ENCODE peak calls at places on chromosomes 11 and 22, in eight cellular contexts. Q, J, C, T, K, F, X and Y are unnamed samples.

GRCh38 chr11:9219115-9219514 is 46.0 kb downstream of the DENND5A start:
- DNase-seq in X (no peak), Q (peak), F (no peak), J (no peak), K (no peak), T (no peak), C (no peak), Y (peak)

GRCh38 chr11:117535201-117535869 is 207.7 kb downstream of the CEP164 start:
- DNase-seq in C (peak), T (no peak), K (no peak), Q (no peak), X (no peak), J (peak), F (no peak), Y (no peak)

GRCh38 chr22:17576475-17576874 is 13.2 kb downstream of the SLC25A18 start:
- DNase-seq in C (no peak), J (peak), F (no peak), Q (peak), T (no peak), K (no peak), X (no peak), Y (peak)

GRCh38 chr11:65851811-65852507 is 6.0 kb downstream of the CFL1 start:
- DNase-seq in J (no peak), C (no peak), F (peak), X (no peak), T (no peak), Q (no peak), K (no peak), Y (no peak)

GRCh38 chr11:43507171-43507570 is 148.5 kb downstream of the TTC17 start:
- DNase-seq in K (no peak), C (no peak), T (no peak), Q (no peak), X (no peak), J (no peak), F (no peak), Y (no peak)

GRCh38 chr11:62976109-62976508 is 8.7 kb downstream of the SLC22A6 start:
- DNase-seq in C (no peak), T (peak), J (no peak), Q (no peak), K (no peak), F (peak), X (no peak), Y (no peak)

GRCh38 chr11:111439905-111440304 is 60.8 kb upstream of the POU2AF1 start:
- DNase-seq in Q (no peak), F (no peak), X (no peak), C (no peak), J (no peak), T (no peak), K (no peak), Y (no peak)

GRCh38 chr11:12088047-12088481 is 22.3 kb upstream of the MICAL2 start:
- DNase-seq in J (peak), C (peak), Q (peak), K (no peak), F (no peak), X (peak), T (peak), Y (peak)

GRCh38 chr22:43273902-43274484 is 69.2 kb downstream of the SCUBE1 start:
- DNase-seq in C (peak), T (no peak), J (no peak), X (peak), K (no peak), Q (peak), F (peak), Y (peak)

GRCh38 chr22:38754247-38755154 is 1.3 kb downstream of the SUN2 start:
- DNase-seq in K (peak), F (peak), J (peak), T (peak), Q (peak), C (peak), X (peak), Y (peak)

GRCh38 chr22:44247346-44247745 is 65.4 kb downstream of the SHISAL1 start:
- DNase-seq in F (no peak), Q (no peak), T (no peak), C (no peak), K (no peak), J (peak), X (no peak), Y (no peak)

GRCh38 chr11:111303476-111303875 is 5.1 kb downstream of the POU2AF3 start:
- DNase-seq in C (peak), J (no peak), X (no peak), T (no peak), F (no peak), K (no peak), Q (peak), Y (no peak)

GRCh38 chr11:110613526-110613925 is 98.7 kb downstream of the ARHGAP20 start:
- DNase-seq in F (no peak), T (no peak), C (no peak), J (no peak), Q (no peak), K (no peak), X (no peak), Y (peak)

GRCh38 chr11:35845860-35846259 is 98.0 kb upstream of the LDLRAD3 start:
- DNase-seq in K (no peak), J (no peak), T (no peak), X (no peak), C (no peak), F (no peak), Q (no peak), Y (peak)

GRCh38 chr22:49959782-49960158 is 802 bp upstream of the PIM3 start:
- DNase-seq in K (no peak), C (peak), J (no peak), X (no peak), F (no peak), Q (peak), T (no peak), Y (peak)

GRCh38 chr11:43067681-43068080 is 244.1 kb upstream of the API5 start:
- DNase-seq in C (no peak), Q (no peak), X (no peak), K (no peak), J (no peak), F (no peak), T (no peak), Y (no peak)

GRCh38 chr11:8671242-8671641 is 11.2 kb downstream of the TRIM66 start:
- DNase-seq in J (no peak), F (peak), T (no peak), C (no peak), Q (peak), X (no peak), K (peak), Y (peak)

GRCh38 chr11:3894128-3894731 is 38.8 kb downstream of the STIM1 start:
- DNase-seq in K (no peak), Q (peak), J (no peak), F (no peak), C (no peak), T (no peak), X (peak), Y (peak)

GRCh38 chr22:41683052-41683451 is 5.6 kb downstream of the SNU13 start:
- DNase-seq in Q (no peak), K (no peak), T (no peak), F (no peak), J (no peak), X (no peak), C (no peak), Y (no peak)

GRCh38 chr11:85379066-85379465 is 248.1 kb downstream of the DLG2 start:
- DNase-seq in F (no peak), X (no peak), J (no peak), T (no peak), Q (no peak), K (no peak), C (no peak), Y (no peak)

GRCh38 chr22:45144928-45145327 is 18.8 kb upstream of the NUP50 start:
- DNase-seq in X (no peak), K (no peak), Q (no peak), C (no peak), J (no peak), T (no peak), F (no peak), Y (no peak)

GRCh38 chr22:28799834-28800307 is 498 bp downstream of the XBP1 start:
- DNase-seq in F (no peak), C (peak), Q (peak), T (peak), K (peak), X (peak), J (peak), Y (peak)

GRCh38 chr11:128467610-128468041 is 119.7 kb downstream of the ETS1 start:
- DNase-seq in C (no peak), T (peak), K (peak), J (peak), X (peak), Q (peak), F (no peak), Y (peak)

GRCh38 chr11:2091112-2091746 is 48.0 kb downstream of the IGF2 start:
- DNase-seq in Q (no peak), C (peak), J (no peak), F (peak), X (no peak), T (peak), K (no peak), Y (no peak)

GRCh38 chr11:57260937-57261783 is 24.1 kb upstream of the APLNR start:
- DNase-seq in J (no peak), T (no peak), Q (no peak), K (no peak), X (no peak), F (no peak), C (no peak), Y (no peak)

GRCh38 chr22:23183107-23183698 is 2.9 kb downstream of the BCR start:
- DNase-seq in F (peak), T (no peak), J (peak), K (no peak), X (no peak), C (peak), Q (peak), Y (peak)

GRCh38 chr11:20937826-20938225 is 268.4 kb downstream of the NELL1 start:
- DNase-seq in J (no peak), Q (no peak), X (no peak), F (no peak), T (no peak), K (no peak), C (no peak), Y (no peak)

GRCh38 chr11:69481393-69481844 is at the start of gene LINC01488:
- DNase-seq in Q (no peak), T (no peak), C (no peak), X (no peak), F (no peak), J (no peak), K (no peak), Y (no peak)

GRCh38 chr11:118868659-118869058 is 15.0 kb upstream of the CXCR5 start:
- DNase-seq in J (no peak), X (no peak), T (no peak), C (peak), Q (no peak), K (no peak), F (no peak), Y (no peak)

GRCh38 chr11:64372802-64373597 is 14.0 kb downstream of the RPS6KA4 start:
- DNase-seq in C (no peak), X (no peak), F (peak), Q (no peak), T (no peak), K (no peak), J (no peak), Y (no peak)

GRCh38 chr22:47452184-47452583 is 689.7 kb downstream of the TBC1D22A start:
- DNase-seq in Q (no peak), K (no peak), J (no peak), X (peak), C (no peak), T (no peak), F (no peak), Y (no peak)

GRCh38 chr11:135027461-135027860 is 615.4 kb upstream of the B3GAT1 start:
- DNase-seq in T (no peak), F (peak), J (no peak), Q (peak), C (peak), K (no peak), X (peak), Y (peak)

GRCh38 chr22:19943665-19944026 is 2.0 kb upstream of the TXNRD2 start:
- DNase-seq in T (peak), F (peak), C (no peak), J (no peak), Q (peak), K (no peak), X (no peak), Y (peak)

GRCh38 chr11:15627560-15627959 is 512.8 kb downstream of the INSC start:
- DNase-seq in Q (peak), C (no peak), K (no peak), F (no peak), J (no peak), X (no peak), T (no peak), Y (peak)

GRCh38 chr22:20456064-20456721 is 18.6 kb upstream of the SCARF2 start:
- DNase-seq in C (peak), Q (peak), K (no peak), J (peak), F (peak), T (peak), X (peak), Y (peak)

GRCh38 chr22:50009765-50010675 is 2.5 kb downstream of the IL17REL start:
- DNase-seq in T (no peak), C (no peak), Q (no peak), J (no peak), F (peak), X (no peak), K (no peak), Y (no peak)

GRCh38 chr11:30917859-30918478 is 331.8 kb upstream of the MPPED2 start:
- DNase-seq in J (no peak), T (no peak), Q (peak), F (peak), K (no peak), C (no peak), X (no peak), Y (no peak)